ENCODE peak calls at places on chromosomes 3 and 15, in eight cellular contexts. Y is A549; X is CD4-positive, CD25-positive, alpha-beta regulatory T cell; H is AG10803; G is psoas muscle; E is upper lobe of right lung; B is fibroblast of lung; W is neural progenitor cell. J is an unnamed sample.

GRCh38 chr3:169787791-169788190 is 14.6 kb downstream of the MYNN start:
- DNase-seq in Y (no peak), X (no peak), W (no peak), E (no peak), B (no peak), H (no peak), G (no peak), J (no peak)

GRCh38 chr3:182294256-182294655 is 499.0 kb upstream of the ATP11B start:
- DNase-seq in E (no peak), Y (no peak), B (no peak), X (no peak), H (peak), W (no peak), G (no peak), J (no peak)

GRCh38 chr3:162702768-162703385 is 1206.3 kb downstream of the OTOL1 start:
- DNase-seq in H (no peak), G (no peak), X (no peak), E (no peak), B (no peak), W (no peak), Y (no peak), J (no peak)

GRCh38 chr15:27817258-27817657 is 281.9 kb downstream of the OCA2 start:
- DNase-seq in B (no peak), Y (no peak), E (no peak), X (no peak), W (no peak), H (no peak), G (no peak), J (no peak)

GRCh38 chr3:101888653-101889052 is 39.3 kb downstream of the NFKBIZ start:
- DNase-seq in H (peak), X (no peak), W (no peak), B (no peak), Y (no peak), G (no peak), E (no peak), J (no peak)

GRCh38 chr3:169264711-169265110 is 398.8 kb downstream of the MECOM start:
- DNase-seq in W (no peak), X (no peak), E (no peak), G (no peak), B (peak), Y (no peak), H (peak), J (peak)

GRCh38 chr3:120468635-120469295 is 18.0 kb upstream of the FSTL1 start:
- DNase-seq in W (no peak), X (no peak), H (no peak), Y (no peak), B (no peak), G (no peak), E (no peak), J (no peak)

GRCh38 chr3:9630550-9631139 is 18.7 kb upstream of the MTMR14 start:
- DNase-seq in H (no peak), B (no peak), Y (no peak), G (no peak), W (no peak), X (no peak), E (no peak), J (no peak)

GRCh38 chr3:188927971-188928370 is 243.8 kb upstream of the TPRG1 start:
- DNase-seq in W (no peak), H (no peak), G (no peak), X (no peak), Y (no peak), E (no peak), B (no peak), J (no peak)

GRCh38 chr3:161221881-161222600 is 930 bp downstream of the NMD3 start:
- DNase-seq in G (no peak), E (no peak), X (no peak), H (peak), Y (peak), B (peak), W (no peak), J (peak)

GRCh38 chr3:114838025-114838424 is 309.1 kb downstream of the ZBTB20 start:
- DNase-seq in E (no peak), G (no peak), B (no peak), H (no peak), X (no peak), Y (no peak), W (no peak), J (no peak)

GRCh38 chr3:186609247-186609868 is 3.5 kb upstream of the AHSG start:
- DNase-seq in G (no peak), E (no peak), X (no peak), H (peak), Y (peak), W (no peak), B (no peak), J (peak)

GRCh38 chr3:72273615-72274014 is 488.7 kb upstream of the PROK2 start:
- DNase-seq in E (no peak), X (no peak), G (no peak), Y (no peak), H (peak), W (peak), B (peak), J (peak)

GRCh38 chr3:132292062-132292461 is 25.1 kb upstream of the ACP3 start:
- DNase-seq in H (no peak), X (no peak), B (no peak), W (no peak), G (no peak), E (no peak), Y (no peak), J (no peak)

GRCh38 chr3:89165636-89166312 is 58.4 kb downstream of the EPHA3 start:
- DNase-seq in Y (no peak), X (no peak), G (no peak), E (no peak), B (no peak), W (peak), H (no peak), J (no peak)

GRCh38 chr15:57253082-57253481 is 123.2 kb upstream of the CGNL1 start:
- DNase-seq in B (no peak), G (no peak), X (no peak), H (no peak), E (no peak), Y (no peak), W (no peak), J (no peak)

GRCh38 chr3:38334656-38335055 is 11.9 kb upstream of the XYLB start:
- DNase-seq in X (no peak), W (no peak), Y (no peak), B (peak), G (no peak), H (peak), E (no peak), J (peak)

GRCh38 chr3:186984064-186984463 is 53.7 kb downstream of the ST6GAL1 start:
- DNase-seq in Y (no peak), G (no peak), W (no peak), B (no peak), X (no peak), E (no peak), H (no peak), J (no peak)

GRCh38 chr3:27827041-27827440 is 104.9 kb upstream of the EOMES start:
- DNase-seq in X (no peak), H (no peak), W (no peak), Y (no peak), B (no peak), G (no peak), E (no peak), J (no peak)

GRCh38 chr3:127304121-127304744 is 16.4 kb upstream of the PRR20G start:
- DNase-seq in G (no peak), X (no peak), Y (peak), B (no peak), E (peak), W (peak), H (no peak), J (no peak)

GRCh38 chr3:196519738-196520122 is 4.6 kb upstream of the SMCO1 start:
- DNase-seq in G (no peak), B (no peak), E (no peak), H (no peak), W (no peak), X (no peak), Y (no peak), J (no peak)

GRCh38 chr3:129001101-129001816 is at the start of gene EFCC1:
- DNase-seq in Y (no peak), E (peak), W (peak), G (peak), X (no peak), H (no peak), B (no peak), J (peak)

GRCh38 chr3:28317438-28318022 is 31.0 kb upstream of the ZCWPW2 start:
- DNase-seq in E (no peak), Y (peak), H (peak), X (peak), B (peak), G (no peak), W (peak), J (peak)

GRCh38 chr15:60392986-60393811 is 4.6 kb downstream of the ANXA2 start:
- DNase-seq in E (no peak), G (peak), X (no peak), B (peak), W (no peak), H (peak), Y (peak), J (peak)

GRCh38 chr15:57298204-57298603 is 78.1 kb upstream of the CGNL1 start:
- DNase-seq in X (no peak), W (no peak), E (no peak), Y (no peak), B (peak), H (peak), G (no peak), J (no peak)

GRCh38 chr3:4976109-4976508 is 3.1 kb upstream of the BHLHE40 start:
- DNase-seq in Y (peak), G (peak), E (peak), H (peak), X (no peak), B (peak), W (peak), J (peak)

GRCh38 chr15:32641517-32642059 is at the start of gene SCG5:
- DNase-seq in B (peak), E (peak), H (no peak), X (no peak), Y (no peak), G (no peak), W (peak), J (peak)

GRCh38 chr15:28952666-28953491 is 67.1 kb downstream of the APBA2 start:
- DNase-seq in E (no peak), B (no peak), H (no peak), Y (no peak), G (no peak), X (no peak), W (no peak), J (no peak)

GRCh38 chr3:56783644-56784451 is 17.9 kb downstream of the ARHGEF3 start:
- DNase-seq in G (no peak), X (peak), B (peak), W (no peak), E (no peak), H (peak), Y (peak), J (peak)

GRCh38 chr3:21142949-21143348 is 608.1 kb downstream of the ZNF385D start:
- DNase-seq in G (no peak), H (no peak), B (no peak), X (no peak), Y (no peak), W (no peak), E (no peak), J (no peak)

GRCh38 chr15:73882761-73883419 is 9.5 kb downstream of the TBC1D21 start:
- DNase-seq in B (no peak), Y (no peak), X (no peak), H (no peak), W (no peak), E (peak), G (no peak), J (no peak)

GRCh38 chr3:14503033-14503705 is 37.0 kb downstream of the GRIP2 start:
- DNase-seq in E (no peak), H (no peak), Y (no peak), B (no peak), W (no peak), G (no peak), X (no peak), J (no peak)

GRCh38 chr15:28109626-28110415 is 10.7 kb upstream of the OCA2 start:
- DNase-seq in W (no peak), H (no peak), E (no peak), G (no peak), X (no peak), Y (no peak), B (no peak), J (no peak)

GRCh38 chr3:32963871-32964270 is 12.4 kb downstream of the CCR4 start:
- DNase-seq in W (no peak), Y (no peak), E (no peak), X (peak), H (no peak), G (no peak), B (no peak), J (no peak)

GRCh38 chr15:66592505-66593218 is 26.9 kb upstream of the LCTL start:
- DNase-seq in B (no peak), E (no peak), H (no peak), G (no peak), Y (no peak), X (no peak), W (no peak), J (no peak)

GRCh38 chr3:65597225-65597951 is 441.3 kb downstream of the MAGI1 start:
- DNase-seq in B (peak), H (peak), G (peak), E (peak), Y (no peak), W (peak), X (no peak), J (peak)

GRCh38 chr3:65597952-65598413 is 440.7 kb downstream of the MAGI1 start:
- DNase-seq in H (no peak), X (no peak), B (no peak), E (no peak), Y (no peak), G (no peak), W (peak), J (no peak)

GRCh38 chr3:65595997-65596300 is 442.8 kb downstream of the MAGI1 start:
- DNase-seq in Y (no peak), B (no peak), G (no peak), E (no peak), H (no peak), X (no peak), W (no peak), J (no peak)

GRCh38 chr3:65595222-65595996 is 443.3 kb downstream of the MAGI1 start:
- DNase-seq in W (peak), B (no peak), Y (no peak), H (no peak), G (no peak), X (no peak), E (no peak), J (no peak)

DNA sequence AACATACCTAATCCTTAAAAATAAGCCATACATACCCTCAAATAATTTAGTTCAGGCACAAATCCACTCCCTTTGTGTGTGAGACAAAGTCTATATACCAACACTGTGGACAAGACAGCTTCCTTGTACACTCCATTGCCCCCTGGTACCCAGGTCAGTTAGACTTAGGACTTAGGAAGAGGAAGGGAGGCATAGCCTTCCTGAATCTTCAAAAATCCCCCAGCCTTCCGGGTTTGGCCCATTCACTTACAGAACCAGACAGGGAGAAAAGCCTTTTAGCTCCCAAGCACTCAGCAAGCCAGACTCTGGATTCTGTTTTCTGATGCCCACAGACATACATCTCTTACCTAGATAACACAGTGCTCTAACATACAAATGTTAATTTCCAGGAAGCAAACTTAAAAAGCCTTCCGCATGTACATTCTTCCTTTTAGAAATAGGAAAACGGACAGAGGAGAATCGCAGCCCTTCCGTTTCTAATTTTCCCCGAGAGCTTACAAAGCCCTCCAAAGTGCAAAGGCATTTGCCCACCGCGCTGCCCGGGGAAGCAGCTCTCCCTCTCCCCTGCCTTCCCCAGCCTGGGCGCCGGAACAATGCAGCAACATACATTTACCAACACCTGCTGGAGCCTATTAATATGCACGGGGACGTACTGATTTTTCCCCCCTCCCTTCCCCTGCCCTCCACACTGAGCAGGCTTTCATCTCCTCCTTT is 442.1 kb downstream of the MAGI1 start:
- DNase-seq in H (no peak), Y (no peak), B (no peak), E (no peak), G (no peak), W (peak), X (no peak), J (no peak)
- H3K4me3 ChIP-seq in H (no peak), Y (no peak), B (peak), E (peak), G (peak), W (peak), X (no peak), J (no peak)

GRCh38 chr15:101615414-101615985 is 36.7 kb downstream of the TM2D3 start:
- DNase-seq in E (no peak), W (no peak), Y (no peak), G (peak), B (no peak), X (no peak), H (peak), J (peak)
- H3K4me3 ChIP-seq in E (peak), W (no peak), Y (peak), G (peak), B (no peak), X (no peak), H (no peak), J (no peak)

GRCh38 chr3:43345877-43346276 is 59.5 kb downstream of the SNRK start:
- DNase-seq in G (no peak), W (no peak), X (no peak), B (no peak), Y (no peak), H (peak), E (no peak), J (no peak)

GRCh38 chr3:43347774-43348173 is 61.4 kb downstream of the SNRK start:
- DNase-seq in X (no peak), G (no peak), E (no peak), B (no peak), H (no peak), W (no peak), Y (no peak), J (no peak)

GRCh38 chr3:43345246-43345645 is 58.9 kb downstream of the SNRK start:
- DNase-seq in W (no peak), G (no peak), X (no peak), Y (no peak), E (no peak), B (no peak), H (no peak), J (no peak)

GRCh38 chr3:43348852-43349574 is 62.7 kb downstream of the SNRK start:
- DNase-seq in X (no peak), B (no peak), Y (no peak), E (no peak), H (no peak), W (no peak), G (no peak), J (no peak)

DNA sequence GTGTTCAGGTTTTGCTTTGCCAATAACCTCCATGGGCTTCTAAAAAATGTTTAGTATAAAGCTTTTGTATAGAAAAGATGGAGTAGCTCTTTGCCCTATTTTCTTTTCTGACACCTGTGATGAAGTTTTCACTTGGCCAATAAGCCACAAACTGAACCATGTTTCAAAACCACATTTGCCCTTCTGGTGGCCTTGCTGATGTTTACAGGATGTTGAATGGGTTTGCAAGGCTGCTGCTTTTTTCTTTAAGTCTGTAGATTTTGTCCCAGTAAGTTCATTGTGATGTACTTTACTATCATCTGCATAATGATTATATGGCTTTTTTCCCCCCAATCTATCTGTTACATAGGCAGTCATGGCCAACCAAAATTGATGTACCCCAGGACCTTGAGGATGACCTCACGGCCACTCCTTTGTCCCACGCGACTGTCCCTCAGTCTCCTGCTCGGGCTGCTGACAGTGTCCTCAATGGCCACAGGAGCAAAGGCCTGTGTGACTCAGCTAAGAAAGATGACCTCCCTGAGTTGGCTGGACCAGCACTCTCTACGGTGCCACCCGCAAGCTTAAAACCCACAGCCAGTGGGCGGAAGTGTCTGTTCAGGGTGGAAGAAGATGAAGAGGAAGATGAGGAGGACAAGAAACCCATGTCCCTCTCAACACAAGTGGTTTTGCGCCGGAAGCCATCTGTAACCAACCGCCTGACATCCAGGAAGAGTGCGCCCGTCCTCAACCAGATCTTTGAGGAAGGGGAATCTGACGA is 60.8 kb downstream of the SNRK start:
- DNase-seq in X (no peak), H (no peak), E (no peak), G (no peak), Y (no peak), W (no peak), B (peak), J (no peak)
- H3K4me3 ChIP-seq in X (peak), H (no peak), E (no peak), G (no peak), Y (no peak), W (no peak), B (no peak), J (no peak)

GRCh38 chr15:44659041-44659440 is 4.4 kb downstream of the SPG11 start:
- DNase-seq in X (no peak), B (no peak), W (no peak), E (no peak), G (no peak), H (no peak), Y (no peak), J (no peak)

GRCh38 chr15:44657378-44657777 is 6.1 kb downstream of the SPG11 start:
- DNase-seq in H (no peak), X (no peak), B (no peak), Y (no peak), E (no peak), G (no peak), W (no peak), J (no peak)

GRCh38 chr15:44656241-44656640 is 7.2 kb downstream of the SPG11 start:
- DNase-seq in G (no peak), E (no peak), Y (no peak), B (no peak), X (no peak), H (no peak), W (no peak), J (no peak)

GRCh38 chr15:44654858-44655257 is 8.6 kb downstream of the SPG11 start:
- DNase-seq in G (no peak), B (peak), X (no peak), Y (no peak), E (no peak), H (peak), W (no peak), J (peak)

GRCh38 chr15:44656913-44657312 is 6.5 kb downstream of the SPG11 start:
- DNase-seq in Y (no peak), E (no peak), X (no peak), B (no peak), W (no peak), H (no peak), G (no peak), J (no peak)
- H3K4me3 ChIP-seq in Y (no peak), E (no peak), X (no peak), B (no peak), W (no peak), H (no peak), G (no peak), J (no peak)